ENCODE peak calls at places on chromosome 14, in six cellular contexts. V, M, X, Z, L and B are unnamed samples.

GRCh38 chr14:96208739-96209138 is 4.1 kb downstream of the BDKRB2 start:
- DNase-seq in M (no peak), V (no peak), Z (no peak), X (no peak), L (no peak), B (no peak)

GRCh38 chr14:70254476-70254961 is 65.8 kb upstream of the SLC8A3 start:
- DNase-seq in V (peak), M (no peak), Z (no peak), X (no peak), L (peak), B (no peak)

GRCh38 chr14:105126970-105127307 is 41.6 kb downstream of the JAG2 start:
- DNase-seq in X (no peak), M (no peak), L (no peak), Z (peak), V (no peak), B (no peak)

GRCh38 chr14:32561520-32561919 is 232.4 kb downstream of the AKAP6 start:
- DNase-seq in M (peak), X (no peak), V (no peak), Z (no peak), L (no peak), B (no peak)

GRCh38 chr14:33792387-33793368 is 158.2 kb downstream of the EGLN3 start:
- DNase-seq in X (peak), V (peak), M (peak), Z (peak), L (peak), B (no peak)

GRCh38 chr14:95686935-95687334 is 709 bp downstream of the TCL1B start:
- DNase-seq in V (no peak), Z (no peak), X (no peak), M (no peak), L (no peak), B (no peak)

GRCh38 chr14:64191756-64192155 is 102.4 kb downstream of the ESR2 start:
- DNase-seq in M (peak), V (no peak), Z (no peak), X (no peak), L (no peak), B (peak)

GRCh38 chr14:89041245-89041585 is 216.8 kb downstream of the TTC8 start:
- DNase-seq in Z (no peak), X (no peak), V (no peak), L (no peak), M (no peak), B (peak)

GRCh38 chr14:96206461-96206860 is 1.8 kb downstream of the BDKRB2 start:
- DNase-seq in Z (no peak), V (no peak), X (no peak), L (no peak), M (peak), B (no peak)

GRCh38 chr14:70955543-70956480 is 48.6 kb downstream of the PCNX1 start:
- DNase-seq in V (no peak), M (peak), X (no peak), Z (no peak), L (no peak), B (no peak)

GRCh38 chr14:74593241-74593985 is 18.6 kb downstream of the LTBP2 start:
- DNase-seq in V (no peak), L (no peak), M (no peak), Z (no peak), X (no peak), B (no peak)

GRCh38 chr14:76101980-76102379 is 49.7 kb upstream of the GPATCH2L start:
- DNase-seq in V (no peak), M (no peak), L (no peak), Z (no peak), X (no peak), B (no peak)

GRCh38 chr14:34722723-34723545 is 8.5 kb upstream of the CFL2 start:
- DNase-seq in L (no peak), M (peak), V (no peak), X (no peak), Z (peak), B (no peak)

GRCh38 chr14:72737560-72737943 is 156.3 kb downstream of the DPF3 start:
- DNase-seq in V (no peak), Z (no peak), M (no peak), X (no peak), L (no peak), B (no peak)

GRCh38 chr14:90848944-90849731 is 32.9 kb upstream of the TTC7B start:
- DNase-seq in V (no peak), M (no peak), L (no peak), Z (no peak), X (no peak), B (no peak)

GRCh38 chr14:74217672-74218448 is 21.4 kb upstream of the VSX2 start:
- DNase-seq in L (peak), Z (peak), X (no peak), V (peak), M (peak), B (no peak)

GRCh38 chr14:59107819-59108218 is 80.6 kb upstream of the DAAM1 start:
- DNase-seq in M (no peak), V (no peak), Z (no peak), X (no peak), L (no peak), B (no peak)

GRCh38 chr14:58637040-58637390 is 747 bp upstream of the DACT1 start:
- DNase-seq in L (no peak), X (peak), V (peak), Z (peak), M (peak), B (no peak)

GRCh38 chr14:65412189-65412846 is at the start of gene FUT8:
- DNase-seq in M (peak), V (peak), L (peak), X (peak), Z (peak), B (peak)

GRCh38 chr14:65408113-65408512 is 4.4 kb upstream of the FUT8 start:
- DNase-seq in Z (no peak), X (no peak), M (no peak), V (no peak), L (no peak), B (no peak)

GRCh38 chr14:65412881-65413738 is 580 bp downstream of the FUT8 start:
- DNase-seq in M (peak), X (peak), Z (peak), V (peak), L (peak), B (no peak)

GRCh38 chr14:65411656-65412188 is 808 bp upstream of the FUT8 start:
- DNase-seq in M (peak), X (peak), L (peak), V (peak), Z (peak), B (no peak)

DNA sequence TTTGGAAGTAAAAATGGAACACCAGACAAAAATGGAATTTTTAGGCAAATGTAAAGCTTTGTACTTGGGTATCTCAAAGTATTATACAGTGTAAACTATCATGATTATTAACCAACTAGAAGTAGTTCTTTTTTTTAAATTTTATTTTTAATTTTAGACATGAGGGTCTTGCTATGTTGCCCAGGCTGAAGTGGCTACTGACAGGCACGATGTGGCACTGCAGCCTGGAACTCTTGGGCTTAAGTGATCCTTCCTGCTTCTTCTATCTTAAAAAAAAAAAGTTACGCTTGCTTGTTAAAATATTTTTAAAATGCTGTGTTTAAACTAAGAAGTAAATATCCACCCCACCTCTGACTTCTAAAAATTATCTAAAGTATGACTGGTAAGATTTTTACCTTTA is 1.9 kb upstream of the FUT8 start:
- DNase-seq in V (no peak), Z (no peak), M (no peak), L (no peak), X (no peak), B (no peak)
- H3K4me3 ChIP-seq in V (no peak), Z (no peak), M (peak), L (peak), X (no peak), B (no peak)

GRCh38 chr14:67673451-67673850 is 981 bp downstream of the VTI1B start:
- DNase-seq in M (peak), L (no peak), V (no peak), Z (no peak), X (no peak), B (no peak)

GRCh38 chr14:67668559-67668958 is 5.9 kb downstream of the VTI1B start:
- DNase-seq in L (no peak), Z (no peak), X (no peak), V (no peak), M (no peak), B (no peak)

GRCh38 chr14:67674480-67675218 is at the start of gene VTI1B:
- DNase-seq in L (peak), V (peak), Z (peak), M (peak), X (peak), B (no peak)

GRCh38 chr14:67675219-67675582 is 769 bp upstream of the VTI1B start:
- DNase-seq in L (no peak), M (peak), X (no peak), Z (no peak), V (no peak), B (no peak)

DNA sequence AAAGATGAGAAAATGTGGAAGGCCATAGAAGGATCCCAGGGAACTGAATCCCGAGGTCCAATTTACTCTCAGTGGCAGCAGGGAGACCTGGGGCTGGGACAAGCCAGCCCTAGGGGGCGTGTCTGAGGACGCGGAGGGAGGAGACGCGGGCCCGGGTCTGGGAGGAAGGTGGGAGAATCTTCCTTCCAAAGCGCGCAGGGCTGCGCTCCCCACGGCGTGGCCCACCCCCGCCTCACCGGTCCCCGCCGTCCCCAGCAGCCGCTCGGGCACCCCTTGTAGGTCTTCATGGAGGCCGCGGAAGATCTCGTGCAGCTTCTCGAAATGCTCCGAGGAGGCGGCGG is 323 bp downstream of the VTI1B start:
- DNase-seq in Z (peak), M (peak), L (peak), X (peak), V (peak), B (no peak)
- TF ChIP-seq CTCF in Z (peak), M (peak), L (peak), X (peak), V (peak), B (peak)

GRCh38 chr14:102777711-102778615 is 714 bp downstream of the TRAF3 start:
- DNase-seq in V (peak), M (peak), Z (peak), X (no peak), L (peak), B (no peak)

GRCh38 chr14:102778616-102779351 is 1.5 kb downstream of the TRAF3 start:
- DNase-seq in L (no peak), Z (no peak), X (no peak), V (no peak), M (peak), B (no peak)

GRCh38 chr14:102782974-102783373 is 5.7 kb downstream of the TRAF3 start:
- DNase-seq in V (no peak), L (no peak), M (no peak), X (no peak), Z (no peak), B (no peak)

GRCh38 chr14:102779574-102780315 is 2.5 kb downstream of the TRAF3 start:
- DNase-seq in X (no peak), M (peak), L (no peak), Z (no peak), V (no peak), B (no peak)

GRCh38 chr14:102781063-102781462 is 3.8 kb downstream of the TRAF3 start:
- DNase-seq in V (no peak), X (no peak), L (no peak), M (no peak), Z (no peak), B (no peak)
- H3K4me3 ChIP-seq in V (no peak), X (no peak), L (no peak), M (no peak), Z (no peak), B (no peak)

DNA sequence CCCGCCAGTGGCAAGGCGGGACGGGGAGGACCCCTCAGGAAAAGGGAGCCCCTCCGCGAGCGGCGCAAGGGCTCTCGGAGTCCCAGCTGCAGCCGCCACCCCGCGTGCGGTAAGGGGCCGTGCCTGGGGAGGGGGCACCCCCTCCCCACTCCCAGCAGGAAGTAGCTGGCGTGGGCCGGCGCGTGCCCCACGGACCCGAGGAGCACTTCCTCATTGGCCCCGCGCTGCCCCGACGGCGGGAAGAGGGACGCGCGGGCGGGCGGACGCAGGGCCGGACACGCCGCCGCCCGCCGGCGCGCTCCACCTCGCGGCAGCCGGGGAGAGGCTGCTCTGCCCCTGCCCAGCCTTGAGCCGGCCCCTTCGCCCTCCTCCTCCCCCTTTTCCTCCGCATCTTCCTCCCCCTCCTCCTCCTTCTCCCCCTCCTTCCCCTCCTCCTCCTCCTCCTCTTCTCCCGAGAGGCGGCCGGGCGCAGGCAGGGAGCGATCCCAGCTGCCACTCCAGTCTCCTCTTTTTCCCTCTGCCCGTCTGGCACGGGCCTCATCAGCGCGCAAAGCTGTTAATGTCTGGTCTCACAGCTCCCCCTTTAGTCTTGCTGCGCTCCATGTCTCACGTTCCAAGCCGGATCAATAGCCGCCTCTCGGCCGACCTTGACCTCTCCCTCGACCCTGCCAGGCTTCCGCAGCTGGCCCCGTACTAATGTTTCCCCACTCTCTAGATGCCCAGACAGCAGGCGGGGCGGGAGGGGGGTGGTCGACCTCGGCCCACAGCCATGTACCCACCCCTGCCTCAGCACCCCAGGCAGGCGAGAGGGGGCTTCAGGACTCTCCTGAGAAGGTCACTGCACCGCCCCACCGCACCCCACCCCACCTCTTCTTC is 2.6 kb upstream of the BCL11B start:
- DNase-seq in L (no peak), V (no peak), Z (peak), M (peak), X (peak), B (peak)
- TF ChIP-seq CTCF in L (peak), V (peak), Z (peak), M (no peak), X (peak), B (peak)

DNA sequence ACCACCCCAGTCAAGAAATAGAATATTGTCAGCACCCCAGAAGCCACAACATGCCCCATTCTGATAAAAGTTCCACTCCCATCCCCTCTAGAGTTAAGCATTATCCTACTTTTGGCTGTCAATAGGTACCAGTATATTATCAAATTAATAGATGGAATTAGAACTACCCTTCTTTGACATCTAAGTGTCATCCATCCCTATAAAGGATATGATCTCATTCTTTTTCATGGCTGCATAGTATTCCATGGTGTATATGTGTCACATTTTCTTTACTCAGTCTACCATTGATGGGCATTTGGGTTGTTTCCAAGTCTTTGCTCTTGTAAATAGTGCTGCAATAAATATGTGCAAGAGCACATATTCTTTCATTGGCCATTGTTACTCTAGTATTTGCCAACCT is 246.2 kb downstream of the SEC23A start:
- DNase-seq in L (no peak), X (no peak), Z (no peak), V (no peak), M (no peak), B (no peak)
- H3K4me3 ChIP-seq in L (no peak), X (no peak), Z (no peak), V (no peak), M (no peak), B (no peak)

GRCh38 chr14:68741481-68741799 is 51.4 kb downstream of the ZFP36L1 start:
- DNase-seq in Z (no peak), M (no peak), V (no peak), X (no peak), L (no peak), B (no peak)
- TF ChIP-seq CTCF in Z (no peak), M (no peak), V (no peak), X (no peak), L (no peak), B (no peak)

DNA sequence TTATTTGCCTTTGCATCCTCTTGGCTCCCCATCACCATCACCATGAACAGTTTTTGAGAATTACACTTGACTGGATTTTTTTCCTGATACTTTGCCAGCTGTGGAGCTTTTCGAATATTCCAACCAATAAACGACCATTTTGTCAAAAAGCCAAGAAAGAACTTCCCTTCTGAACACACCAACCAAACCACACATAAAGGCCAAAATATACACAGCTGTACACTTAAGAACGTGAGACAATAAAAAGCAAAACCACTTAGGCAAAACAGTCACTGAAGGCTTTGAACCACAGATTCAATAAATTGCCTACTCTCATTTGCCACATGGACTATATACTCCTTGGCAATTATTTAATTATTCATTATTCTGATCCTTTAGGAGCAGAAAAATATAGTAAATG is 1.1 kb downstream of the C14orf93 start:
- DNase-seq in Z (no peak), L (no peak), M (peak), V (no peak), X (no peak), B (no peak)
- H3K4me3 ChIP-seq in Z (no peak), L (no peak), M (no peak), V (no peak), X (no peak), B (no peak)

DNA sequence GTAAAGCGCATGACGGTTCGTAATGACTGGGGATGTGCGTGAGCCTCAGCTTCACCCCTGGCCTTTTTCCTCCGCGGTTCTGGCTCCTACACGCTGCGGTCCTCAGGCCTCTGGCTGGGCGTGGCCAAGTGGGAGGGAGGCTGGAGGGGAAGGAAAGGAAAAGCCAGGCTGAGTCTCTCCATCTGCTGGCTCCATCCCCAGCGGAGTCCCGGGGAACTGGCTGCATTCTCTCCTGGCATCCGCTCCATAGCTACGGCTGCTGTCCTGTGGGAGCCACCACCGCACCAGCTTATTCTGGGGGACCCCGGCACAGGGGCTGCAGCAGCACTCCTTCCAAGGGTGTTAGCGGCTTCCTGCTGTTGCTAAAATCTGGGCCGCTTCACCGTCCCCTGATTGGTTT is 68.2 kb upstream of the SLC24A4 start:
- DNase-seq in L (no peak), V (peak), X (no peak), Z (peak), M (peak), B (no peak)
- TF ChIP-seq CTCF in L (peak), V (no peak), X (no peak), Z (no peak), M (peak), B (no peak)